ENCODE peak calls at places on chromosomes 7 and 10, in seven cellular contexts. V is M059J; E is stimulated activated naive CD8-positive, alpha-beta T cell treated with anti-CD3 and anti-CD28 coated beads, Interleukin-15, amount 100 ng/mL, for 72 hours; K is skeletal muscle cell; M is NCI-H187; G is HCEC 1CT; I is stimulated activated naive B cell treated with anti-CD40 and anti-IgM and Interleukin-4, amounts not matched to agents 10 μg/mL and 1 μg/mL and 100 μg/mL, for 72 hours. U is an unnamed sample.

GRCh38 chr10:120897343-120897742 is 46.2 kb downstream of the WDR11 start:
- DNase-seq in I (no peak), E (no peak), K (peak; percentile 13), G (no peak), M (no peak), V (no peak), U (no peak)

GRCh38 chr7:77811895-77812685 is 13.5 kb downstream of the PHTF2 start:
- DNase-seq in M (no peak), I (no peak), G (peak; percentile 88), K (no peak), V (peak; percentile 65), E (no peak), U (no peak)

GRCh38 chr10:86402283-86402931 is 35.8 kb upstream of the GRID1 start:
- DNase-seq in K (no peak), G (no peak), E (no peak), I (no peak), M (no peak), V (peak; percentile 50), U (no peak)

GRCh38 chr10:16832351-16833080 is 15.3 kb upstream of the RSU1 start:
- DNase-seq in I (no peak), E (no peak), M (no peak), G (peak; percentile 48), K (peak; percentile 84), V (peak; percentile 90), U (no peak)

GRCh38 chr10:25101466-25101865 is 73.3 kb upstream of the GPR158 start:
- DNase-seq in G (no peak), E (no peak), V (no peak), K (no peak), I (no peak), M (no peak), U (no peak)

GRCh38 chr10:110444009-110444347 is 53.7 kb upstream of the DUSP5 start:
- DNase-seq in M (no peak), K (no peak), E (no peak), G (no peak), I (no peak), V (no peak), U (peak; percentile 52)

GRCh38 chr10:122786269-122786668 is 59.4 kb downstream of the CUZD1 start:
- DNase-seq in E (no peak), G (no peak), V (peak; percentile 42), M (no peak), K (no peak), I (no peak), U (no peak)

GRCh38 chr10:80590585-80591125 is 53.0 kb downstream of the SH2D4B start:
- DNase-seq in K (no peak), V (no peak), I (no peak), M (no peak), G (no peak), E (no peak), U (no peak)

GRCh38 chr10:22340362-22341189 is 4.7 kb upstream of the SPAG6 start:
- DNase-seq in I (peak; percentile 64), V (peak; percentile 33), G (peak; percentile 63), K (no peak), E (peak; percentile 76), M (peak; percentile 6), U (peak; percentile 51)

GRCh38 chr10:6200588-6201510 is 1.9 kb upstream of the PFKFB3 start:
- DNase-seq in I (no peak), G (peak; percentile 27), E (peak; percentile 36), V (peak; percentile 47), K (no peak), M (no peak), U (peak; percentile 18)

U was measured in NCI-H2171.